ENCODE peak calls at places on chromosomes 6 and 20, in seven cellular contexts. One of them, this sample, is unnamed.

GRCh38 chr6:110181131-110182027 is 1.2 kb downstream of the CDC40 start:
- DNase-seq in B cell: peak
- DNase-seq in fibroblast of mammary gland: no peak
- DNase-seq in HFF-Myc: no peak
- DNase-seq in astrocyte of the cerebellum: no peak
- DNase-seq in fibroblast of lung: peak
- DNase-seq in Calu3: no peak
- DNase-seq in this sample: no peak

GRCh38 chr6:15079288-15079817 is 166.5 kb upstream of the JARID2 start:
- DNase-seq in B cell: no peak
- DNase-seq in fibroblast of mammary gland: no peak
- DNase-seq in HFF-Myc: no peak
- DNase-seq in astrocyte of the cerebellum: no peak
- DNase-seq in fibroblast of lung: no peak
- DNase-seq in Calu3: no peak
- DNase-seq in this sample: no peak

GRCh38 chr6:99099243-99099642 is 151.5 kb upstream of the FBXL4 start:
- DNase-seq in B cell: no peak
- DNase-seq in fibroblast of mammary gland: no peak
- DNase-seq in HFF-Myc: no peak
- DNase-seq in astrocyte of the cerebellum: no peak
- DNase-seq in fibroblast of lung: no peak
- DNase-seq in Calu3: no peak
- DNase-seq in this sample: no peak

GRCh38 chr6:122286512-122286911 is 112.9 kb upstream of the HSF2 start:
- DNase-seq in B cell: no peak
- DNase-seq in fibroblast of mammary gland: peak
- DNase-seq in HFF-Myc: no peak
- DNase-seq in astrocyte of the cerebellum: no peak
- DNase-seq in fibroblast of lung: peak
- DNase-seq in Calu3: no peak
- DNase-seq in this sample: no peak

GRCh38 chr20:4787069-4787468 is 65.4 kb downstream of the PRND start:
- DNase-seq in B cell: no peak
- DNase-seq in fibroblast of mammary gland: peak
- DNase-seq in HFF-Myc: peak
- DNase-seq in astrocyte of the cerebellum: no peak
- DNase-seq in fibroblast of lung: peak
- DNase-seq in Calu3: no peak
- DNase-seq in this sample: no peak

GRCh38 chr6:33201935-33202334 is 1.3 kb downstream of the SLC39A7 start:
- DNase-seq in B cell: no peak
- DNase-seq in fibroblast of mammary gland: no peak
- DNase-seq in HFF-Myc: no peak
- DNase-seq in astrocyte of the cerebellum: no peak
- DNase-seq in fibroblast of lung: no peak
- DNase-seq in Calu3: no peak
- DNase-seq in this sample: no peak

GRCh38 chr6:3324262-3324942 is 65.7 kb downstream of the PSMG4 start:
- DNase-seq in B cell: no peak
- DNase-seq in fibroblast of mammary gland: peak
- DNase-seq in HFF-Myc: no peak
- DNase-seq in astrocyte of the cerebellum: peak
- DNase-seq in fibroblast of lung: peak
- DNase-seq in Calu3: no peak
- DNase-seq in this sample: no peak

GRCh38 chr6:139473239-139473701 is 98.8 kb upstream of the CITED2 start:
- DNase-seq in B cell: no peak
- DNase-seq in fibroblast of mammary gland: peak
- DNase-seq in HFF-Myc: no peak
- DNase-seq in astrocyte of the cerebellum: no peak
- DNase-seq in fibroblast of lung: peak
- DNase-seq in Calu3: no peak
- DNase-seq in this sample: no peak

GRCh38 chr20:44302026-44302669 is 8.9 kb downstream of the FITM2 start:
- DNase-seq in B cell: no peak
- DNase-seq in fibroblast of mammary gland: no peak
- DNase-seq in HFF-Myc: no peak
- DNase-seq in astrocyte of the cerebellum: no peak
- DNase-seq in fibroblast of lung: no peak
- DNase-seq in Calu3: no peak
- DNase-seq in this sample: no peak

GRCh38 chr6:132063738-132064137 is 112.6 kb upstream of the CCN2 start:
- DNase-seq in B cell: no peak
- DNase-seq in fibroblast of mammary gland: peak
- DNase-seq in HFF-Myc: peak
- DNase-seq in astrocyte of the cerebellum: peak
- DNase-seq in fibroblast of lung: peak
- DNase-seq in Calu3: peak
- DNase-seq in this sample: no peak

GRCh38 chr6:92263864-92264263 is 1155.5 kb downstream of the EPHA7 start:
- DNase-seq in B cell: no peak
- DNase-seq in fibroblast of mammary gland: no peak
- DNase-seq in HFF-Myc: no peak
- DNase-seq in astrocyte of the cerebellum: no peak
- DNase-seq in fibroblast of lung: no peak
- DNase-seq in Calu3: no peak
- DNase-seq in this sample: no peak

GRCh38 chr6:137233561-137234504 is 14.6 kb upstream of the IFNGR1 start:
- DNase-seq in B cell: no peak
- DNase-seq in fibroblast of mammary gland: peak
- DNase-seq in HFF-Myc: no peak
- DNase-seq in astrocyte of the cerebellum: peak
- DNase-seq in fibroblast of lung: peak
- DNase-seq in Calu3: peak
- DNase-seq in this sample: no peak

GRCh38 chr6:13229205-13230085 is 98.9 kb downstream of the TBC1D7 start:
- DNase-seq in B cell: peak
- DNase-seq in fibroblast of mammary gland: no peak
- DNase-seq in HFF-Myc: no peak
- DNase-seq in astrocyte of the cerebellum: no peak
- DNase-seq in fibroblast of lung: no peak
- DNase-seq in Calu3: peak
- DNase-seq in this sample: no peak

GRCh38 chr6:6319947-6320811 is at the start of gene F13A1:
- DNase-seq in B cell: peak
- DNase-seq in fibroblast of mammary gland: no peak
- DNase-seq in HFF-Myc: no peak
- DNase-seq in astrocyte of the cerebellum: no peak
- DNase-seq in fibroblast of lung: no peak
- DNase-seq in Calu3: no peak
- DNase-seq in this sample: no peak

GRCh38 chr6:150857906-150858365 is 7.6 kb upstream of the MTHFD1L start:
- DNase-seq in B cell: no peak
- DNase-seq in fibroblast of mammary gland: no peak
- DNase-seq in HFF-Myc: no peak
- DNase-seq in astrocyte of the cerebellum: no peak
- DNase-seq in fibroblast of lung: no peak
- DNase-seq in Calu3: no peak
- DNase-seq in this sample: no peak

GRCh38 chr6:130779658-130780033 is 47.6 kb upstream of the SMLR1 start:
- DNase-seq in B cell: no peak
- DNase-seq in fibroblast of mammary gland: peak
- DNase-seq in HFF-Myc: no peak
- DNase-seq in astrocyte of the cerebellum: no peak
- DNase-seq in fibroblast of lung: peak
- DNase-seq in Calu3: no peak
- DNase-seq in this sample: no peak

GRCh38 chr6:33455051-33455450 is 675 bp downstream of the ZBTB9 start:
- DNase-seq in B cell: no peak
- DNase-seq in fibroblast of mammary gland: no peak
- DNase-seq in HFF-Myc: no peak
- DNase-seq in astrocyte of the cerebellum: no peak
- DNase-seq in fibroblast of lung: no peak
- DNase-seq in Calu3: no peak
- DNase-seq in this sample: peak

GRCh38 chr20:45300961-45301360 is 5.7 kb upstream of the RBPJL start:
- DNase-seq in B cell: no peak
- DNase-seq in fibroblast of mammary gland: peak
- DNase-seq in HFF-Myc: no peak
- DNase-seq in astrocyte of the cerebellum: no peak
- DNase-seq in fibroblast of lung: no peak
- DNase-seq in Calu3: peak
- DNase-seq in this sample: no peak

GRCh38 chr6:137938770-137939379 is 71.8 kb downstream of the TNFAIP3 start:
- DNase-seq in B cell: no peak
- DNase-seq in fibroblast of mammary gland: no peak
- DNase-seq in HFF-Myc: no peak
- DNase-seq in astrocyte of the cerebellum: no peak
- DNase-seq in fibroblast of lung: no peak
- DNase-seq in Calu3: no peak
- DNase-seq in this sample: no peak

GRCh38 chr6:75563032-75563431 is 38.6 kb upstream of the SENP6 start:
- DNase-seq in B cell: no peak
- DNase-seq in fibroblast of mammary gland: peak
- DNase-seq in HFF-Myc: peak
- DNase-seq in astrocyte of the cerebellum: no peak
- DNase-seq in fibroblast of lung: peak
- DNase-seq in Calu3: peak
- DNase-seq in this sample: no peak
- TF ChIP-seq CTCF in B cell: no peak
- TF ChIP-seq CTCF in fibroblast of mammary gland: peak
- TF ChIP-seq CTCF in HFF-Myc: peak
- TF ChIP-seq CTCF in astrocyte of the cerebellum: peak
- TF ChIP-seq CTCF in fibroblast of lung: peak
- TF ChIP-seq CTCF in Calu3: peak
- TF ChIP-seq CTCF in this sample: peak

GRCh38 chr6:167966540-167966905 is 30.9 kb upstream of the KIF25 start:
- DNase-seq in B cell: no peak
- DNase-seq in fibroblast of mammary gland: no peak
- DNase-seq in HFF-Myc: no peak
- DNase-seq in astrocyte of the cerebellum: no peak
- DNase-seq in fibroblast of lung: no peak
- DNase-seq in Calu3: no peak
- DNase-seq in this sample: no peak

GRCh38 chr6:167965602-167966539 is 31.6 kb upstream of the KIF25 start:
- DNase-seq in B cell: no peak
- DNase-seq in fibroblast of mammary gland: no peak
- DNase-seq in HFF-Myc: no peak
- DNase-seq in astrocyte of the cerebellum: no peak
- DNase-seq in fibroblast of lung: no peak
- DNase-seq in Calu3: no peak
- DNase-seq in this sample: no peak

GRCh38 chr6:167972193-167972592 is 25.3 kb upstream of the KIF25 start:
- DNase-seq in B cell: no peak
- DNase-seq in fibroblast of mammary gland: no peak
- DNase-seq in HFF-Myc: no peak
- DNase-seq in astrocyte of the cerebellum: no peak
- DNase-seq in fibroblast of lung: no peak
- DNase-seq in Calu3: no peak
- DNase-seq in this sample: no peak

GRCh38 chr6:167970236-167970635 is 27.2 kb upstream of the KIF25 start:
- DNase-seq in B cell: no peak
- DNase-seq in fibroblast of mammary gland: no peak
- DNase-seq in HFF-Myc: no peak
- DNase-seq in astrocyte of the cerebellum: no peak
- DNase-seq in fibroblast of lung: no peak
- DNase-seq in Calu3: no peak
- DNase-seq in this sample: no peak

DNA sequence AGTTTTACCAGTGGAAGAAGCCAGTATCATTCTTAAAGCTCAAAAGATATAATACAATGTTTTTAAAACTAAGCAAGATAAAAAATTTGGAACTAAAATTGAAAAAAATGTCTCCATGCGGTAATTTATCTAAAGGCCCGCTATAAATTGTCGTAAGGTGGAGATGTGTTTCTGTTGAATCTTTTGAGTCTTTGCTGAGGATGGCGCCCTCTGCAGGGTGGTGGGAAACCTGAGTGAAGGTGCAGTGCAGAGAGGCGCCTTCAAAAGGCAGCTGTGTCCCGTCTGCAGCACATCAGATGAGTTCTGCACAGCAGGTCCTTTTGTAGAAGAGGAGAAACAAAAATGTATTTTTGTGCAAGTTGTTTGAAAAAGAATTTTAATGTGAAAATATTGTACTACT is 29.4 kb upstream of the KIF25 start:
- DNase-seq in B cell: no peak
- DNase-seq in fibroblast of mammary gland: peak
- DNase-seq in HFF-Myc: no peak
- DNase-seq in astrocyte of the cerebellum: no peak
- DNase-seq in fibroblast of lung: no peak
- DNase-seq in Calu3: peak
- DNase-seq in this sample: no peak
- TF ChIP-seq CTCF in B cell: peak
- TF ChIP-seq CTCF in fibroblast of mammary gland: peak
- TF ChIP-seq CTCF in HFF-Myc: peak
- TF ChIP-seq CTCF in astrocyte of the cerebellum: peak
- TF ChIP-seq CTCF in fibroblast of lung: no peak
- TF ChIP-seq CTCF in Calu3: peak
- TF ChIP-seq CTCF in this sample: no peak

DNA sequence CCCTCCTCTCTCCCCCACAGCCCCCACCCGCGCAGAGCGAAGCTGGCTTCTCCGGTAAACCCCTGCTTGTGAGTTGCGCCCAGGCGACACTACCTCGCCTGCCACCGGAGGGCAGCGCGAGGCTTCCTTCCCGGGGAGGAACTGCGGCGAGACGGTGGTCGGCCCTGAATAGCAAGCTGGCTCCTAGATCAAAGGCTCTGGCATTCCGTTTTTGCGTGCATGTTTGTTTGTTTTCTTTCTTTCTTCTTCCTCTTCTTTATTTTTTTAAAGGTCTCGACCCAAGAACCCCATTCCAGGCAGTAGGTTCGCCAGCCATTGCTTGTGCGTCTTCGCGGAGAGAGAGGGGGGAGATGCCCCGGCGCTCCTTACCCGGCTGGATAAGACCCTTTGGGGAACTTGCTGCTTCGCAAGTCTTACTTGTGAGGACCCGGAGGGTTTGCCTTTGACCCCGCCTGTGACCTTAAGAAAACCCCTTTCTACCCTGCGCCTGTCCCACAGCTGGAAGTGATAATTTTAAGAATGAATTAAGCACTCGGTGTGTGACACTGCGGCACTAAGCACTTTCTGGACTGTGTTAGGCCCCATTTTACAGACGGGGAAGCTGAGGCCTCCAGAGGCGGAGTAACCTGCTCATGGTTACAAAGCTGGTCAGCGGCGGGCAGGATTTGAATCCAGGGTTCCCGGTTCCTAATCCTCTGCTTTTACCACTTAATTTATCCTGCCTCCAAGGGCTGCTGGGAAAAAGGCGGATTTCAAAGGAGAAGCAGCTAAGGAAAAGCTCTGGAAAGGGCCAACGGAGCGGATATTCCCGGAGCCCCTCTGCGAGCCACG is 92.6 kb upstream of the SIRPA start:
- DNase-seq in B cell: peak
- DNase-seq in fibroblast of mammary gland: peak
- DNase-seq in HFF-Myc: no peak
- DNase-seq in astrocyte of the cerebellum: peak
- DNase-seq in fibroblast of lung: peak
- DNase-seq in Calu3: peak
- DNase-seq in this sample: peak
- TF ChIP-seq CTCF in B cell: peak
- TF ChIP-seq CTCF in fibroblast of mammary gland: peak
- TF ChIP-seq CTCF in HFF-Myc: peak
- TF ChIP-seq CTCF in astrocyte of the cerebellum: peak
- TF ChIP-seq CTCF in fibroblast of lung: peak
- TF ChIP-seq CTCF in Calu3: no peak
- TF ChIP-seq CTCF in this sample: peak

DNA sequence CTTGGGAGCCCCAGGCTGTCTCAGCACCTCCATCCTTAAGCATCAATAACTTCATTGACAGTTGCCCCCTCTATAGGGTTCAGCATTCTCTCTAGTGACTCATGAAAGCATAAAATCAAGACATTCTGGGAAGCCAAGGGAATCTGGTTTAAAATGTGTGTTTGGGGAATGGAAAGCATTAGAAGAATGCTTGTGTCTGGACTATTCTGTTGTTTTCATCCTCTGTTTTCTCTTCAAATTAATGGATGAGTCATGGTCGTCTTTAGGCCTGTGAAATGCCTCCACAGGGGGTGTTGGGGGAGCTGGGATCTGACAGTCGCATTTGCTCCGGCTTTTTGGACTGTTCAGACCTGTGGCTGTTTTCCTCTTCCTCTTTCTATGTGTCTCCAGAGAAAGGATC is 279.7 kb downstream of the CDC5L start:
- DNase-seq in B cell: no peak
- DNase-seq in fibroblast of mammary gland: peak
- DNase-seq in HFF-Myc: peak
- DNase-seq in astrocyte of the cerebellum: peak
- DNase-seq in fibroblast of lung: peak
- DNase-seq in Calu3: no peak
- DNase-seq in this sample: no peak
- TF ChIP-seq CTCF in B cell: no peak
- TF ChIP-seq CTCF in fibroblast of mammary gland: no peak
- TF ChIP-seq CTCF in HFF-Myc: no peak
- TF ChIP-seq CTCF in astrocyte of the cerebellum: no peak
- TF ChIP-seq CTCF in fibroblast of lung: no peak
- TF ChIP-seq CTCF in Calu3: no peak
- TF ChIP-seq CTCF in this sample: no peak

This sample was measured in Peyer's patch.